ENCODE peak calls at places on chromosomes 11 and 22, in four cellular contexts. W is ovary, T is mucosa of descending colon, B is fibroblast of pulmonary artery. S is an unnamed sample.

GRCh38 chr22:27318516-27318915 is 483.0 kb downstream of the MN1 start:
- DNase-seq in T (no peak), W (peak), B (peak), S (no peak)

GRCh38 chr22:46245515-46245914 is 4.6 kb downstream of the CDPF1 start:
- DNase-seq in B (peak), W (no peak), T (peak), S (no peak)

GRCh38 chr11:3623126-3623525 is 18.7 kb downstream of the ART5 start:
- DNase-seq in W (no peak), T (no peak), B (no peak), S (no peak)

GRCh38 chr11:133157180-133157579 is 375.1 kb downstream of the OPCML start:
- DNase-seq in B (no peak), T (no peak), W (no peak), S (peak)

GRCh38 chr11:88689548-88690240 is 352.2 kb upstream of the CTSC start:
- DNase-seq in B (no peak), T (peak), W (no peak), S (no peak)

GRCh38 chr11:104319396-104319795 is 155.4 kb upstream of the PDGFD start:
- DNase-seq in W (no peak), B (no peak), T (no peak), S (no peak)

GRCh38 chr22:27370987-27371386 is 430.6 kb downstream of the MN1 start:
- DNase-seq in B (no peak), T (no peak), W (no peak), S (no peak)

GRCh38 chr22:46368422-46368821 is 32.9 kb downstream of the TRMU start:
- DNase-seq in W (no peak), B (no peak), T (peak), S (no peak)

GRCh38 chr11:69560141-69560790 is 78.8 kb downstream of the LINC01488 start:
- DNase-seq in T (no peak), W (no peak), B (no peak), S (no peak)

GRCh38 chr11:844693-845644 is 2.3 kb downstream of the TSPAN4 start:
- DNase-seq in B (peak), W (peak), T (peak), S (peak)

GRCh38 chr11:65436412-65437032 is 13.9 kb downstream of the NEAT1 start:
- DNase-seq in W (peak), T (no peak), B (peak), S (no peak)

GRCh38 chr22:34669001-34669400 is 397.0 kb upstream of the ISX start:
- DNase-seq in W (no peak), B (no peak), T (no peak), S (no peak)

GRCh38 chr11:114291847-114292680 is 4.1 kb upstream of the NNMT start:
- DNase-seq in T (no peak), W (no peak), B (peak), S (no peak)

GRCh38 chr11:74937696-74938475 is 11.0 kb downstream of the XRRA1 start:
- DNase-seq in T (no peak), B (peak), W (no peak), S (no peak)

GRCh38 chr22:49229483-49230193 is 598.0 kb downstream of the BRD1 start:
- DNase-seq in W (no peak), T (no peak), B (no peak), S (no peak)

GRCh38 chr22:17951315-17951714 is 73.0 kb downstream of the MICAL3 start:
- DNase-seq in B (no peak), W (no peak), T (no peak), S (no peak)

GRCh38 chr11:46050065-46050464 is 71.2 kb downstream of the PHF21A start:
- DNase-seq in T (no peak), W (peak), B (peak), S (peak)

S was measured in ELF-1.